ENCODE peak calls at places on chromosomes 13 and 19, in nine cellular contexts. F is dorsolateral prefrontal cortex, B is fibroblast of the aortic adventitia, N is kidney epithelial cell, H is omental fat pad, U is astrocyte of the cerebellum, L is thoracic aorta, G is AG10803, X is DND-41. C is an unnamed sample.

GRCh38 chr13:24716011-24716410 is 35.8 kb downstream of the ATP12A start:
- DNase-seq in L (no peak), X (no peak), U (no peak), B (no peak), G (no peak), H (no peak), N (no peak), F (no peak), C (no peak)

GRCh38 chr19:39341122-39341719 is 1.0 kb upstream of the SAMD4B start:
- DNase-seq in L (no peak), F (no peak), U (no peak), X (peak; percentile 58), B (no peak), N (no peak), G (peak; percentile 30), H (no peak), C (no peak)

GRCh38 chr13:114151565-114152284 is 19.3 kb upstream of the RASA3 start:
- DNase-seq in X (no peak), F (no peak), G (no peak), L (no peak), B (no peak), U (no peak), N (no peak), H (no peak), C (no peak)

GRCh38 chr13:76894401-76895110 is 8.4 kb upstream of the KCTD12 start:
- DNase-seq in G (no peak), L (no peak), N (no peak), B (no peak), X (no peak), H (no peak), F (no peak), U (no peak), C (no peak)

GRCh38 chr13:95181586-95181985 is 119.7 kb downstream of the ABCC4 start:
- DNase-seq in X (no peak), L (no peak), U (no peak), B (no peak), G (no peak), F (no peak), H (no peak), N (no peak), C (no peak)

GRCh38 chr19:55809381-55810058 is 22.3 kb downstream of the NLRP11 start:
- DNase-seq in L (no peak), F (no peak), B (peak; percentile 15), X (peak; percentile 10), N (no peak), G (peak; percentile 30), U (no peak), H (no peak), C (no peak)

GRCh38 chr13:98232456-98232855 is 55.4 kb upstream of the RNF113B start:
- DNase-seq in X (no peak), H (no peak), N (no peak), B (no peak), G (peak; percentile 61), L (no peak), U (peak; percentile 36), F (no peak), C (no peak)

GRCh38 chr13:60001892-60002291 is 161.8 kb downstream of the DIAPH3 start:
- DNase-seq in H (no peak), G (peak; percentile 28), B (no peak), F (no peak), N (no peak), L (no peak), X (no peak), U (no peak), C (peak; percentile 27)

GRCh38 chr13:107675847-107676550 is 539.3 kb downstream of the LIG4 start:
- DNase-seq in N (no peak), G (no peak), X (no peak), F (no peak), H (no peak), B (no peak), U (no peak), L (no peak), C (no peak)

GRCh38 chr13:107681611-107682010 is 533.7 kb downstream of the LIG4 start:
- DNase-seq in N (no peak), L (no peak), G (no peak), F (no peak), X (no peak), B (no peak), H (no peak), U (no peak), C (no peak)

GRCh38 chr13:107678075-107678689 is 537.2 kb downstream of the LIG4 start:
- DNase-seq in B (no peak), G (peak; percentile 11), H (no peak), U (no peak), F (no peak), X (no peak), N (no peak), L (no peak), C (no peak)

GRCh38 chr13:107685876-107686275 is 529.5 kb downstream of the LIG4 start:
- DNase-seq in G (no peak), F (no peak), N (no peak), B (no peak), L (no peak), U (no peak), H (no peak), X (no peak), C (no peak)

GRCh38 chr13:107680115-107680514 is 535.2 kb downstream of the LIG4 start:
- DNase-seq in B (no peak), F (no peak), G (no peak), H (no peak), L (no peak), X (no peak), U (no peak), N (no peak), C (no peak)
- TF ChIP-seq CTCF in B (no peak), F (no peak), G (no peak), H (no peak), L (no peak), X (no peak), U (no peak), N (peak; percentile 27), C (peak; percentile 44)

DNA sequence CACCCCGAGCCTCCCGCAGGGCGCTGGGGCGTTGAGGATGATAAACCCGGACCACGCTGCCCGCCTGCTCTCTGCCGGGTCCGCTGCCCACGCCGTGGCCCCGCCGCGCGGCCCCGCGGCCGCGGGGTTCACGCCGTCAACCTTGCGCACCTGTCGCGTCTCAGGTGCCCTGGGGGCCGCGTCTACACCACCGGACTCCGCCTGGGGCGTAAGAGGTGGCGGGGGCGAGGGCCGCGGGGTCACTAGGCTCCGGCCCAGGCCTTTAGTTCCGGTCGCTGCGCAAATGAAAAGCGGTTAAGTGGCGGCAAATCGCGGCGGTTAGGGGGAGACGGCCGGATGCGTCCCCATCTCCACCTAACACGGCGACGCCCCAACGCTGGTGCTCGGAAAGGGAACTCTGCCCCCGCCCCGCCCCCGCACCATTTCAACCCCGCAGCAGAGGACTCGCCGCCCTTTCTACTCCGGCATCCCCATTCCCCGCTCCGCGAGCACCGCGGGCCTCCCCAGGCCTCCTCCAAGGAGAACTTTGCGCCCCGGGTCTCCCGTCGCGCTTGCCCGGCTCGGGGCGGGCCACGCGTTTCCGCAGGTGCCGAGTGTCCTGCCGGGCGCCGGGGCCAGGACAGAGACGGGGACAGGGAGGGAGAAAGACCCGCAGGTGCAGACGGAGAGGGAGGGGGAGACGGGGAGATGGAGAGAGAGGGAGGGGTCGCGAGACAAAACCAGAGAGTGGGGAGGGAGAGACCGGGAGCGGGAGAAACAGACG is 4.3 kb downstream of the ONECUT3 start:
- DNase-seq in N (no peak), F (no peak), X (no peak), G (no peak), H (no peak), U (no peak), L (no peak), B (no peak), C (no peak)
- TF ChIP-seq CTCF in N (no peak), F (no peak), X (no peak), G (no peak), H (no peak), U (no peak), L (no peak), B (no peak), C (no peak)

GRCh38 chr19:48186541-48186991 is 16.1 kb downstream of the ZSWIM9 start:
- DNase-seq in N (no peak), X (no peak), B (no peak), H (no peak), L (no peak), G (no peak), F (no peak), U (no peak), C (no peak)

GRCh38 chr19:48194041-48194871 is 23.8 kb downstream of the ZSWIM9 start:
- DNase-seq in G (no peak), B (peak; percentile 19), N (no peak), H (no peak), X (no peak), F (no peak), U (no peak), L (no peak), C (no peak)

GRCh38 chr19:48192750-48193149 is 22.3 kb downstream of the ZSWIM9 start:
- DNase-seq in G (no peak), U (no peak), N (no peak), B (no peak), H (no peak), L (no peak), X (no peak), F (no peak), C (no peak)

GRCh38 chr19:48186015-48186414 is 15.5 kb downstream of the ZSWIM9 start:
- DNase-seq in U (no peak), G (no peak), H (no peak), B (no peak), F (no peak), N (no peak), L (no peak), X (no peak), C (no peak)

DNA sequence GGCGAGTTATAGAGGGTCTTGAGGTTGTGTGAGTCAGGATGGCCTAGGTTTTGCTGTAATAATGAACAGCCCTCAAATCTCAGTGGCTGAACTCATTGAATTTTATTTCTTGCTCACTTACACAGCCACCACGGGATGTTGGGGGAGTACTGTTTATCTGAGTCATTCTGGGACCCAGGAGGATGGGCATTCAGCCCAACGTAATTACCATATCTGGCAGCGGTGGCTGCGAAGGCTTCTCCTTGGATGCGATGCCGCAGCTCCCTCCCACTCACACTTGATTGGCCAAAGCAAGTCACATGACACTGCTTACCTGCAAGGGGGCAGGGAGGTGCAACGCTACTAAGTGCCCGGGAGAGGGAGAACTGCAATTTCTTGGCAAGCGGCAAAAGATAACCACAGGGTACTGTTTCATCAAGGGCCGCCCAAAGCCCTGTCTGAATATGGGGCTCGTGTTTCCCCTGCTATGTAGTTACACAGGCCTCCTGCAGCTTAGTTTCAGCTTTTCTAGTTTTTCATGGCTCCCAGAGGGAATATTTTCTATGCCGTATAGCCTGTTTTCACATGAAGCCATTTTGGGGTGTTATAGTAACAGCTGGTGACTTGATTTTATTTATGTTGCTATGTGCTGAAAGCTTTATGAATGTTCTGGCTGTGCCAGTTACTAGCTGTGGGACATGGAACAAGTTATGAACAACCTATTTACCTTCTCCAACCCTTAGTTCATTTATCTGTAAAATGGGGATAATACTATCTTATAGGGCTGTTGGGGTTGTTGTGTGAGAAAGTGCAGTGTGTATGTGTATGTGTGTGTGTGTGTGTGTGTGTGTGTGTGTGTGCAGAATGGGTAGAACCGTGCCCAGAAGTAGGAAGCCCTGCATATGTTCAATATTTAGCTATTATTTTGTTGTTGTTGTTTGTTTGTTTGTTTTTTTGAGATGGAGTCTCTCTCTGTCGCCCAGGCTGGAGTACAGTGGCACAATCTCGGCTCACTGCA is 20.1 kb downstream of the ZSWIM9 start:
- DNase-seq in X (no peak), F (peak; percentile 80), H (no peak), B (no peak), L (no peak), G (no peak), N (peak; percentile 56), U (peak; percentile 91), C (no peak)
- TF ChIP-seq CTCF in X (no peak), F (no peak), H (no peak), B (no peak), L (no peak), G (no peak), N (peak; percentile 29), U (peak; percentile 53), C (peak; percentile 30)

GRCh38 chr19:42244452-42245220 is 2.2 kb upstream of the GSK3A start:
- DNase-seq in U (peak; percentile 86), G (peak; percentile 89), H (peak; percentile 64), X (peak; percentile 95), B (peak; percentile 93), F (peak; percentile 92), N (peak; percentile 71), L (peak; percentile 71), C (peak; percentile 61)
- TF ChIP-seq CTCF in U (peak; percentile 71), G (peak; percentile 61), H (no peak), X (peak; percentile 79), B (peak; percentile 64), F (peak; percentile 83), N (peak; percentile 59), L (peak; percentile 47), C (peak; percentile 63)

C was measured in epithelial cell of proximal tubule.